ENCODE peak calls at places on chromosomes 6 and 20, in ten cellular contexts. A is ELR, O is memory B cell, Y is cardiac muscle cell, W is activated T-cell treated with anti-CD3 and anti-CD28 coated beads for 1 hour, P is KG1, S is left cardiac atrium, Q is HTR-8/SVneo, Z is upper lobe of right lung, U is epithelial cell of esophagus. D is an unnamed sample.

GRCh38 chr6:137115653-137116052 is 57.8 kb downstream of the IL22RA2 start:
- DNase-seq in O (no peak), Z (no peak), Y (no peak), Q (no peak), A (no peak), U (no peak), S (no peak), W (no peak), P (no peak), D (no peak)

GRCh38 chr6:100986921-100987320 is 105.8 kb upstream of the ASCC3 start:
- DNase-seq in Q (no peak), Y (no peak), A (no peak), W (no peak), S (no peak), Z (no peak), U (no peak), O (no peak), P (no peak), D (no peak)

GRCh38 chr6:168999392-168999791 is 254.3 kb downstream of the THBS2 start:
- DNase-seq in U (no peak), Z (no peak), A (no peak), W (no peak), S (no peak), P (no peak), O (no peak), Y (no peak), Q (no peak), D (no peak)

GRCh38 chr6:100426689-100427338 is 37.9 kb downstream of the SIM1 start:
- DNase-seq in W (no peak), P (no peak), Y (no peak), O (no peak), U (no peak), S (no peak), A (no peak), Z (no peak), Q (no peak), D (no peak)

GRCh38 chr6:138145402-138145801 is 16.3 kb upstream of the ARFGEF3 start:
- DNase-seq in P (no peak), Z (no peak), Q (no peak), U (no peak), Y (no peak), A (no peak), O (no peak), W (no peak), S (no peak), D (no peak)

GRCh38 chr20:51354769-51355319 is 187.7 kb downstream of the NFATC2 start:
- DNase-seq in Y (no peak), Q (peak; percentile 86), W (no peak), P (no peak), O (no peak), U (no peak), Z (peak; percentile 46), A (peak; percentile 84), S (no peak), D (no peak)

GRCh38 chr6:27757307-27757706 is 154.9 kb downstream of the OR2B2 start:
- DNase-seq in P (no peak), A (no peak), Y (peak; percentile 56), O (no peak), W (peak; percentile 33), U (peak; percentile 25), Q (no peak), S (peak; percentile 30), Z (peak; percentile 73), D (peak; percentile 51)

GRCh38 chr6:71138416-71138815 is 150.2 kb upstream of the OGFRL1 start:
- DNase-seq in W (no peak), S (no peak), U (peak; percentile 20), Q (no peak), Y (no peak), O (no peak), P (no peak), A (no peak), Z (no peak), D (no peak)

GRCh38 chr6:36739947-36740817 is 42.6 kb downstream of the RAB44 start:
- DNase-seq in S (no peak), O (no peak), Y (no peak), A (peak; percentile 77), Z (no peak), Q (no peak), P (no peak), W (no peak), U (peak; percentile 46), D (no peak)

GRCh38 chr6:170010665-170011232 is 259.3 kb downstream of the ERMARD start:
- DNase-seq in P (no peak), A (no peak), Y (no peak), Q (no peak), Z (peak; percentile 56), W (no peak), O (no peak), U (no peak), S (no peak), D (no peak)

GRCh38 chr20:37442986-37443385 is 78.1 kb upstream of the NNAT start:
- DNase-seq in A (no peak), P (no peak), S (no peak), O (no peak), U (no peak), Q (no peak), Y (no peak), W (no peak), Z (no peak), D (no peak)

GRCh38 chr20:54011352-54011751 is 59.0 kb downstream of the BCAS1 start:
- DNase-seq in W (no peak), Y (no peak), O (no peak), U (no peak), P (no peak), S (no peak), Q (no peak), A (no peak), Z (no peak), D (no peak)

GRCh38 chr6:151485616-151486015 is 8.2 kb upstream of the CCDC170 start:
- DNase-seq in U (peak; percentile 78), S (no peak), W (no peak), Z (no peak), P (no peak), A (peak; percentile 65), Q (no peak), O (no peak), Y (no peak), D (no peak)